ENCODE peak calls at places on chromosomes 1 and 21, in seven cellular contexts. One of them, this sample, is unnamed.

GRCh38 chr21:21612446-21612845 is 614.2 kb downstream of the NCAM2 start:
- DNase-seq in body of pancreas: peak
- DNase-seq in hypothalamus: no peak
- DNase-seq in AG10803: peak
- DNase-seq in bronchial epithelial cell: peak
- DNase-seq in iPS-NIHi11: peak
- DNase-seq in posterior cingulate gyrus: no peak
- DNase-seq in this sample: peak

GRCh38 chr1:183296782-183297181 is 110.7 kb downstream of the LAMC2 start:
- DNase-seq in body of pancreas: no peak
- DNase-seq in hypothalamus: no peak
- DNase-seq in AG10803: no peak
- DNase-seq in bronchial epithelial cell: no peak
- DNase-seq in iPS-NIHi11: no peak
- DNase-seq in posterior cingulate gyrus: no peak
- DNase-seq in this sample: no peak

GRCh38 chr1:203480525-203481084 is 5.0 kb downstream of the PRELP start:
- DNase-seq in body of pancreas: peak
- DNase-seq in hypothalamus: no peak
- DNase-seq in AG10803: peak
- DNase-seq in bronchial epithelial cell: peak
- DNase-seq in iPS-NIHi11: peak
- DNase-seq in posterior cingulate gyrus: no peak
- DNase-seq in this sample: peak

GRCh38 chr1:224438989-224439388 is 4.4 kb upstream of the WDR26 start:
- DNase-seq in body of pancreas: peak
- DNase-seq in hypothalamus: no peak
- DNase-seq in AG10803: no peak
- DNase-seq in bronchial epithelial cell: peak
- DNase-seq in iPS-NIHi11: no peak
- DNase-seq in posterior cingulate gyrus: no peak
- DNase-seq in this sample: no peak

GRCh38 chr1:107093385-107093784 is 36.9 kb downstream of the PRMT6 start:
- DNase-seq in body of pancreas: no peak
- DNase-seq in hypothalamus: no peak
- DNase-seq in AG10803: no peak
- DNase-seq in bronchial epithelial cell: no peak
- DNase-seq in iPS-NIHi11: no peak
- DNase-seq in posterior cingulate gyrus: no peak
- DNase-seq in this sample: no peak

GRCh38 chr1:169240449-169241242 is 127.0 kb downstream of the NME7 start:
- DNase-seq in body of pancreas: no peak
- DNase-seq in hypothalamus: no peak
- DNase-seq in AG10803: peak
- DNase-seq in bronchial epithelial cell: peak
- DNase-seq in iPS-NIHi11: no peak
- DNase-seq in posterior cingulate gyrus: no peak
- DNase-seq in this sample: peak

GRCh38 chr21:41429925-41430491 is 4.0 kb downstream of the MX1 start:
- DNase-seq in body of pancreas: no peak
- DNase-seq in hypothalamus: no peak
- DNase-seq in AG10803: no peak
- DNase-seq in bronchial epithelial cell: no peak
- DNase-seq in iPS-NIHi11: no peak
- DNase-seq in posterior cingulate gyrus: no peak
- DNase-seq in this sample: no peak

GRCh38 chr21:16195476-16195875 is 465.7 kb downstream of the USP25 start:
- DNase-seq in body of pancreas: no peak
- DNase-seq in hypothalamus: no peak
- DNase-seq in AG10803: peak
- DNase-seq in bronchial epithelial cell: peak
- DNase-seq in iPS-NIHi11: no peak
- DNase-seq in posterior cingulate gyrus: no peak
- DNase-seq in this sample: no peak

GRCh38 chr1:109704173-109704572 is 7.9 kb upstream of the GSTM5 start:
- DNase-seq in body of pancreas: no peak
- DNase-seq in hypothalamus: no peak
- DNase-seq in AG10803: no peak
- DNase-seq in bronchial epithelial cell: no peak
- DNase-seq in iPS-NIHi11: peak
- DNase-seq in posterior cingulate gyrus: no peak
- DNase-seq in this sample: no peak

GRCh38 chr1:203985044-203985443 is 87.9 kb upstream of the SOX13 start:
- DNase-seq in body of pancreas: no peak
- DNase-seq in hypothalamus: no peak
- DNase-seq in AG10803: no peak
- DNase-seq in bronchial epithelial cell: no peak
- DNase-seq in iPS-NIHi11: peak
- DNase-seq in posterior cingulate gyrus: no peak
- DNase-seq in this sample: no peak

GRCh38 chr1:207745285-207745684 is 6.6 kb upstream of the CD46 start:
- DNase-seq in body of pancreas: no peak
- DNase-seq in hypothalamus: no peak
- DNase-seq in AG10803: peak
- DNase-seq in bronchial epithelial cell: no peak
- DNase-seq in iPS-NIHi11: no peak
- DNase-seq in posterior cingulate gyrus: no peak
- DNase-seq in this sample: peak

GRCh38 chr1:235933017-235933416 is 66.3 kb upstream of the LYST start:
- DNase-seq in body of pancreas: no peak
- DNase-seq in hypothalamus: no peak
- DNase-seq in AG10803: no peak
- DNase-seq in bronchial epithelial cell: peak
- DNase-seq in iPS-NIHi11: no peak
- DNase-seq in posterior cingulate gyrus: no peak
- DNase-seq in this sample: no peak

This sample was measured in RPMI7951.